ENCODE peak calls at places on chromosome 18, in six cellular contexts. X is fibroblast of mammary gland; R is activated T-cell treated with anti-CD3 and anti-CD28 coated beads for 1 hour; M is A172; V is MM.1S; A is activated naive CD4-positive, alpha-beta T cell treated with anti-CD3 and anti-CD28 coated beads for 36 hours. K is an unnamed sample.

GRCh38 chr18:59266459-59266858 is 6.8 kb downstream of the RAX start:
- DNase-seq in X (no peak), R (no peak), V (no peak), M (no peak), A (no peak), K (no peak)

GRCh38 chr18:69747388-69747787 is 200.3 kb downstream of the CD226 start:
- DNase-seq in A (no peak), M (no peak), V (no peak), X (no peak), R (no peak), K (no peak)

GRCh38 chr18:26511339-26512071 is 36.8 kb downstream of the KCTD1 start:
- DNase-seq in X (no peak), V (no peak), M (no peak), R (no peak), A (no peak), K (no peak)

GRCh38 chr18:46867471-46868170 is 49.7 kb downstream of the PIAS2 start:
- DNase-seq in V (no peak), R (no peak), A (no peak), X (no peak), M (no peak), K (no peak)

GRCh38 chr18:47261902-47262301 is 10.4 kb upstream of the SKOR2 start:
- DNase-seq in R (no peak), X (no peak), M (no peak), A (no peak), V (no peak), K (no peak)

GRCh38 chr18:49850636-49851035 is 37.3 kb upstream of the ACAA2 start:
- DNase-seq in R (no peak), X (no peak), M (no peak), V (no peak), A (no peak), K (no peak)

GRCh38 chr18:33957705-33958104 is 267.0 kb downstream of the NOL4 start:
- DNase-seq in R (no peak), A (no peak), X (no peak), V (no peak), M (no peak), K (no peak)

GRCh38 chr18:11733031-11733430 is 44.0 kb downstream of the GNAL start:
- DNase-seq in V (peak; percentile 72), M (peak; percentile 46), A (peak; percentile 79), R (peak; percentile 61), X (peak; percentile 59), K (peak; percentile 80)

GRCh38 chr18:48679236-48679635 is 140.4 kb downstream of the CTIF start:
- DNase-seq in V (no peak), X (peak; percentile 31), R (no peak), M (no peak), A (no peak), K (no peak)

GRCh38 chr18:56431551-56431950 is 206.8 kb downstream of the TXNL1 start:
- DNase-seq in M (peak; percentile 64), V (no peak), X (peak; percentile 6), A (no peak), R (no peak), K (peak; percentile 6)

GRCh38 chr18:44898536-44898935 is 217.8 kb downstream of the SETBP1 start:
- DNase-seq in X (no peak), M (no peak), A (no peak), R (no peak), V (no peak), K (no peak)

GRCh38 chr18:69954719-69955118 is 7.0 kb upstream of the CD226 start:
- DNase-seq in M (peak; percentile 22), V (no peak), R (no peak), A (no peak), X (no peak), K (no peak)

GRCh38 chr18:37956902-37957301 is 391.3 kb upstream of the CELF4 start:
- DNase-seq in X (no peak), A (no peak), M (no peak), V (no peak), R (no peak), K (no peak)

GRCh38 chr18:78828131-78828530 is 151.5 kb upstream of the SALL3 start:
- DNase-seq in V (no peak), X (no peak), R (no peak), A (no peak), M (no peak), K (no peak)

GRCh38 chr18:13241083-13241892 is 22.7 kb downstream of the LDLRAD4 start:
- DNase-seq in A (no peak), M (no peak), X (no peak), R (no peak), V (no peak), K (no peak)

GRCh38 chr18:48902023-48902855 is 48.5 kb downstream of the SMAD7 start:
- DNase-seq in V (no peak), A (no peak), X (peak; percentile 84), R (no peak), M (peak; percentile 71), K (peak; percentile 95)

GRCh38 chr18:42920621-42921020 is 194.9 kb downstream of the RIT2 start:
- DNase-seq in M (no peak), A (no peak), V (no peak), X (no peak), R (no peak), K (no peak)

GRCh38 chr18:9290171-9290570 is 44.4 kb upstream of the TWSG1 start:
- DNase-seq in M (no peak), V (no peak), R (no peak), X (peak; percentile 21), A (no peak), K (peak; percentile 65)

GRCh38 chr18:58785171-58785805 is 79.4 kb upstream of the ZNF532 start:
- DNase-seq in M (peak; percentile 89), R (no peak), A (no peak), V (no peak), X (peak; percentile 79), K (peak; percentile 69)

GRCh38 chr18:61554946-61555361 is 221.7 kb downstream of the CDH20 start:
- DNase-seq in A (no peak), M (no peak), X (no peak), R (no peak), V (no peak), K (peak; percentile 41)

GRCh38 chr18:2963048-2963447 is 49.9 kb downstream of the LPIN2 start:
- DNase-seq in R (no peak), X (no peak), A (peak; percentile 80), M (no peak), V (no peak), K (no peak)

GRCh38 chr18:45962461-45962860 is 4.7 kb downstream of the EPG5 start:
- DNase-seq in V (peak; percentile 49), A (peak; percentile 62), R (no peak), M (peak; percentile 93), X (no peak), K (peak; percentile 91)

GRCh38 chr18:24470022-24470618 is 9.7 kb downstream of the HRH4 start:
- DNase-seq in M (no peak), X (no peak), V (no peak), A (no peak), R (no peak), K (no peak)

GRCh38 chr18:48412339-48412929 is 3.3 kb upstream of the ZBTB7C start:
- DNase-seq in R (no peak), M (no peak), V (peak; percentile 67), X (no peak), A (peak; percentile 37), K (peak; percentile 43)

GRCh38 chr18:36411745-36412168 is 114.2 kb downstream of the FHOD3 start:
- DNase-seq in M (peak; percentile 52), A (no peak), X (peak; percentile 64), V (no peak), R (no peak), K (peak; percentile 30)

GRCh38 chr18:59220164-59220783 is 316 bp downstream of the GRP start:
- DNase-seq in V (no peak), M (no peak), X (no peak), R (no peak), A (no peak), K (no peak)

GRCh38 chr18:66005831-66006588 is 255.2 kb downstream of the CDH7 start:
- DNase-seq in M (no peak), X (no peak), A (no peak), V (no peak), R (no peak), K (no peak)

GRCh38 chr18:3002766-3003165 is 10.2 kb downstream of the LPIN2 start:
- DNase-seq in R (no peak), V (no peak), M (no peak), A (no peak), X (no peak), K (no peak)

GRCh38 chr18:44564922-44565321 is 115.8 kb upstream of the SETBP1 start:
- DNase-seq in X (peak; percentile 34), A (no peak), M (no peak), V (no peak), R (no peak), K (peak; percentile 80)

GRCh38 chr18:62812242-62812641 is 96.9 kb downstream of the PHLPP1 start:
- DNase-seq in A (no peak), R (no peak), V (no peak), M (no peak), X (no peak), K (peak; percentile 76)

GRCh38 chr18:72634500-72634899 is 90.4 kb upstream of the CBLN2 start:
- DNase-seq in V (no peak), R (no peak), X (no peak), M (no peak), A (no peak), K (no peak)

K was measured in choroid plexus epithelial cell.